ENCODE peak calls at places on chromosomes 6 and 20, in eight cellular contexts. S is NAMALWA, X is HCT116, L is nephron progenitor cell, I is adrenal gland, V is T-helper 22 cell, F is AG08395, R is HFFc6. Y is an unnamed sample.

GRCh38 chr6:119067091-119067490 is 11.4 kb downstream of the FAM184A start:
- DNase-seq in V (no peak), R (no peak), S (no peak), F (no peak), L (no peak), X (no peak), I (no peak), Y (no peak)

GRCh38 chr6:21102624-21103023 is 490.9 kb upstream of the SOX4 start:
- DNase-seq in S (no peak), R (no peak), X (no peak), F (no peak), I (no peak), L (no peak), V (no peak), Y (no peak)

GRCh38 chr6:17932362-17932852 is 55.0 kb downstream of the KIF13A start:
- DNase-seq in X (no peak), S (no peak), L (no peak), I (peak), R (peak), F (peak), V (no peak), Y (no peak)

GRCh38 chr6:5941188-5941587 is 65.5 kb downstream of the NRN1 start:
- DNase-seq in I (no peak), S (no peak), X (no peak), F (peak), V (no peak), L (no peak), R (no peak), Y (no peak)

GRCh38 chr20:44720617-44720993 is 5.4 kb downstream of the CCN5 start:
- DNase-seq in F (peak), V (no peak), X (peak), I (peak), R (peak), L (no peak), S (no peak), Y (no peak)

GRCh38 chr20:17518339-17519052 is 12.7 kb downstream of the BFSP1 start:
- DNase-seq in V (no peak), S (no peak), F (peak), X (no peak), I (peak), R (no peak), L (peak), Y (no peak)

GRCh38 chr6:8086755-8087306 is 15.5 kb downstream of the EEF1E1 start:
- DNase-seq in V (no peak), S (no peak), L (no peak), R (no peak), F (no peak), X (no peak), I (no peak), Y (no peak)

GRCh38 chr20:31666258-31667042 is 28.7 kb downstream of the COX4I2 start:
- DNase-seq in L (no peak), I (peak), R (no peak), X (no peak), S (no peak), F (peak), V (no peak), Y (no peak)

GRCh38 chr6:39402239-39402751 is 79.8 kb upstream of the KCNK16 start:
- DNase-seq in S (no peak), X (no peak), F (peak), V (no peak), R (no peak), L (no peak), I (no peak), Y (no peak)

GRCh38 chr20:34781250-34781649 is 44.2 kb downstream of the NCOA6 start:
- DNase-seq in S (no peak), L (no peak), R (no peak), V (no peak), I (no peak), F (no peak), X (no peak), Y (no peak)

GRCh38 chr6:134105903-134106302 is 53.5 kb upstream of the SLC2A12 start:
- DNase-seq in I (no peak), X (no peak), V (no peak), R (no peak), F (no peak), S (no peak), L (no peak), Y (no peak)